ENCODE peak calls at places on chromosomes 12 and 14, in four cellular contexts. R, E, J and Y are unnamed samples.

GRCh38 chr12:65082411-65082810 is 38.7 kb downstream of the WIF1 start:
- DNase-seq in R (no peak), J (no peak), E (no peak), Y (no peak)

GRCh38 chr14:92960706-92961566 is 38.0 kb downstream of the CHGA start:
- DNase-seq in R (no peak), J (no peak), E (no peak), Y (no peak)

GRCh38 chr14:94612174-94612573 is at the start of gene SERPINA3:
- DNase-seq in R (no peak), J (no peak), E (no peak), Y (no peak)

GRCh38 chr12:30417697-30418231 is 277.9 kb downstream of the IPO8 start:
- DNase-seq in E (peak), J (no peak), R (no peak), Y (no peak)

GRCh38 chr12:34598851-34599529 is 576.7 kb downstream of the ALG10 start:
- DNase-seq in R (no peak), J (no peak), E (no peak), Y (no peak)

GRCh38 chr14:102951034-102951433 is 28.6 kb downstream of the AMN start:
- DNase-seq in R (no peak), E (no peak), J (no peak), Y (no peak)

GRCh38 chr12:43835264-43835655 is 621 bp upstream of the TMEM117 start:
- DNase-seq in R (no peak), J (no peak), E (no peak), Y (no peak)

GRCh38 chr12:22477166-22477893 is 67.0 kb downstream of the C2CD5 start:
- DNase-seq in J (no peak), R (no peak), E (peak), Y (no peak)

GRCh38 chr14:96279564-96279963 is 23.6 kb downstream of the BDKRB1 start:
- DNase-seq in J (no peak), E (no peak), R (no peak), Y (no peak)

GRCh38 chr14:23061995-23062394 is 4.7 kb upstream of the CDH24 start:
- DNase-seq in R (peak), J (no peak), E (peak), Y (no peak)

GRCh38 chr12:41521872-41522379 is 333.8 kb downstream of the PDZRN4 start:
- DNase-seq in R (no peak), J (no peak), E (peak), Y (no peak)

GRCh38 chr14:74614508-74615495 is 2.8 kb upstream of the LTBP2 start:
- DNase-seq in E (no peak), J (no peak), R (no peak), Y (no peak)

GRCh38 chr12:124774462-124775167 is 89.0 kb downstream of the SCARB1 start:
- DNase-seq in J (no peak), R (no peak), E (peak), Y (no peak)

GRCh38 chr14:33642641-33643342 is 308.1 kb downstream of the EGLN3 start:
- DNase-seq in R (no peak), J (no peak), E (no peak), Y (no peak)

GRCh38 chr14:73752297-73752992 is 38.3 kb upstream of the PNMA1 start:
- DNase-seq in R (no peak), J (peak), E (peak), Y (no peak)

GRCh38 chr14:101354726-101355125 is 206.6 kb upstream of the DIO3 start:
- DNase-seq in R (no peak), E (no peak), J (no peak), Y (no peak)

GRCh38 chr14:34792593-34792992 is 78.2 kb upstream of the CFL2 start:
- DNase-seq in J (no peak), E (no peak), R (no peak), Y (no peak)

GRCh38 chr12:57898308-57898970 is 42.9 kb upstream of the ATP23 start:
- DNase-seq in J (no peak), E (no peak), R (no peak), Y (no peak)

GRCh38 chr14:91573894-91574837 is 64.1 kb upstream of the PPP4R3A start:
- DNase-seq in J (peak), R (peak), E (peak), Y (peak)

GRCh38 chr14:37571391-37571790 is 23.7 kb downstream of the FOXA1 start:
- DNase-seq in E (no peak), R (no peak), J (no peak), Y (no peak)

GRCh38 chr12:24617471-24617870 is 331.4 kb downstream of the BCAT1 start:
- DNase-seq in J (no peak), E (no peak), R (no peak), Y (no peak)

GRCh38 chr12:14774944-14775651 is 28.2 kb downstream of the WBP11 start:
- DNase-seq in E (peak), R (peak), J (peak), Y (no peak)

GRCh38 chr12:120076651-120077050 is 39.9 kb downstream of the RAB35 start:
- DNase-seq in R (no peak), J (no peak), E (no peak), Y (no peak)

GRCh38 chr14:70265422-70265821 is 76.7 kb upstream of the SLC8A3 start:
- DNase-seq in R (no peak), E (no peak), J (no peak), Y (no peak)

GRCh38 chr12:24679135-24679534 is 269.8 kb downstream of the BCAT1 start:
- DNase-seq in E (no peak), J (no peak), R (no peak), Y (no peak)

GRCh38 chr12:7319934-7320333 is 16.1 kb downstream of the ACSM4 start:
- DNase-seq in E (no peak), R (no peak), J (no peak), Y (no peak)

GRCh38 chr12:110370732-110371141 is 32.8 kb downstream of the ANAPC7 start:
- DNase-seq in R (no peak), J (peak), E (no peak), Y (no peak)

GRCh38 chr12:104569348-104570173 is 112.8 kb downstream of the CHST11 start:
- DNase-seq in J (no peak), R (no peak), E (no peak), Y (no peak)

DNA sequence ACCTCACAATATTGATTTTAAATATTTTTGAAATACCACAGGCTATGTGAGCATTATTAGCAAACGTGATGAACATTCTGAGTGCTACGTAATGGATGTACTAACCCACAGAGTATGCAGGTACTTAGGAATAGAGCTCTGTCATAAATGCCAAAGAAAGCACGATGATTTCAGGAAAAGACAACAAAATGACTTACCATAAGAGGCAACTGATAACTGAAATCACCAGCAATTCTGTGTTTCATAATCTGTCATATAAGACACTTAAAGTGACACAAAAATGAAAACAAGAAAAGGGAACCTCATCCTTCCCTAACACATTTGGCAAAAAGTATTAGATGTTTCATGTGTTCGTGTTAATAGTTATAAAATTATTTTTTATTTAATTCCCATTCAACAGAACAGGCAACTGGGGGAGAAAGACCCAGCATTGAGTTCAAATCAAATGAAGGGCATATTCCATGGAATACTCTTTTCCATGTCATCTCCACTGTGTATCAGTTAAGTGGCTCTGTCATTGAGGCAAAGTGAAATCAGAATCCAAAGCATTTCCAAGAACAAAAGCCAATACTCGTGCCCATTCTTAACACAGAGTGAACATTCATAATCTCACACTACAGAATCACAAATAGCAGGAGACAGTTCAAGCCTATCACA is 30.4 kb downstream of the ARMH4 start:
- DNase-seq in E (no peak), J (no peak), R (no peak), Y (no peak)
- TF ChIP-seq CTCF in E (no peak), J (no peak), R (no peak), Y (no peak)

GRCh38 chr12:133081408-133081806 is 684 bp downstream of the ZNF140 start:
- DNase-seq in E (no peak), J (no peak), R (peak), Y (no peak)
- TF ChIP-seq CTCF in E (no peak), J (no peak), R (no peak), Y (no peak)

GRCh38 chr14:68927956-68928675 is 51.0 kb downstream of the ACTN1 start:
- DNase-seq in J (no peak), R (no peak), E (no peak), Y (no peak)

GRCh38 chr14:68924392-68925158 is 54.5 kb downstream of the ACTN1 start:
- DNase-seq in R (no peak), E (no peak), J (no peak), Y (no peak)

GRCh38 chr14:68925373-68925772 is 53.7 kb downstream of the ACTN1 start:
- DNase-seq in E (no peak), R (no peak), J (no peak), Y (no peak)

GRCh38 chr14:68927089-68927488 is 52.0 kb downstream of the ACTN1 start:
- DNase-seq in R (no peak), E (no peak), J (no peak), Y (no peak)

GRCh38 chr14:68926236-68926635 is 52.9 kb downstream of the ACTN1 start:
- DNase-seq in E (no peak), R (no peak), J (no peak), Y (no peak)
- TF ChIP-seq CTCF in E (peak), R (no peak), J (peak), Y (peak)

DNA sequence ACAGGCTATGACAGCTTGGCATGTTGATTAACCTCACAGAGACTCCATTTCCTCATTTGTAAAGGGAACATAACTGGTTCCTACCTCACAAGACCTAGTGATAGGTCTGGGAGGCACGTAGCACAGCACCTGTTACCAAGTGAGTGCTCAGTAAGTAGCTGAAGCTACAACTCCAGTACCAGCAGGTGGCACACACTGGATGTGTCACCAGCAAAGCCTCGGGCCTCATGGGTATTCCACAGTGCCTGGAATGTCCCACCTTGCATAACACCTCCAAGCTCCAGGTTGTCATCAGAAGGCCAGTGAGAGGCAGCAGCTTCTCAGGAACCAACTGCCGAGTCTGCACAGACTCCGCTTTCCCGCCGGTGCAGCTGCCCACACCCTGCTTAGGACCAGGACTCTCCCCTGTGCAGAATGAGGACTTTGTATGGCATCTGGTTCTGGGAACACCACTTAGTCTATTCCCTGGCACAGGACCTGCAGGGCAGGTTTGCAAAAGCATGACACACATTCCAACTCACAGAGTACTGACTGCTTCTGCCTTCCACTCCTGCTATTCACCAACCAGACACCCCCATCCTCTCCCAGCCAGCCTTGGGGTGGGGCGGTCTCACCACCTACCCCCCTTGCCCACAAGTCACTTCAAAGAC is 4.2 kb downstream of the VDR start:
- DNase-seq in E (no peak), J (peak), R (peak), Y (no peak)
- TF ChIP-seq CTCF in E (no peak), J (peak), R (no peak), Y (no peak)

DNA sequence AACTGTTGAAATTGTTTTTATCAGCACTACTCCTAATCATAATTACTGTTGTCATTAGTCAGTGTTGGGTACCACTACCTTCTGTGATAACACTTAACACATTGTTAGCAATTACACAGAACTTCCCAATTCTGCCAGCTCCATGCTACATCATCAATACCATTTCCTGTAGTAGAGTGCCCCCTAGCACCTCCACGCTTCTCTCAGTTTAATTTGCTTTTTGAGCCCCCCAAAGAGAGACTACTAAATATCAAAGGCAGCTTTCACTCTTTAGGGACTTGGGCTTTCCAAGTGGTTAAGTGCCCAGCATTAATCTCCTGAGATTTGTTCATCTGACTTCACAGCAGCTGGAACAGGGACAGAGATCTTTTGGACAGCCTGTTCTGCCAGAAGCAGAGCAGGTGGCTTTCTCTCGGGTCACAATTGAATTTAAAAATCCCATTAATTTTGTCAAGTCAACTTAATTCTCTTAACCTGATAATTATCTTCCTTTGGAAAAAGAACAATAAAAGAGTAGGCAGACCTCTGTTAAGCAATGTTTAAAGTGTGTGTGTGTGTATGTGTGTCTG is 954.9 kb downstream of the DIO2 start:
- DNase-seq in R (no peak), J (no peak), E (no peak), Y (no peak)
- TF ChIP-seq CTCF in R (no peak), J (peak), E (no peak), Y (peak)

GRCh38 chr12:113658030-113658655 is 186.5 kb upstream of the LHX5 start:
- DNase-seq in E (no peak), R (no peak), J (no peak), Y (no peak)
- TF ChIP-seq CTCF in E (no peak), R (no peak), J (no peak), Y (no peak)

GRCh38 chr12:111687255-111687654 is 1.4 kb downstream of the ACAD10 start:
- DNase-seq in R (no peak), J (no peak), E (no peak), Y (no peak)
- TF ChIP-seq CTCF in R (no peak), J (no peak), E (no peak), Y (no peak)

DNA sequence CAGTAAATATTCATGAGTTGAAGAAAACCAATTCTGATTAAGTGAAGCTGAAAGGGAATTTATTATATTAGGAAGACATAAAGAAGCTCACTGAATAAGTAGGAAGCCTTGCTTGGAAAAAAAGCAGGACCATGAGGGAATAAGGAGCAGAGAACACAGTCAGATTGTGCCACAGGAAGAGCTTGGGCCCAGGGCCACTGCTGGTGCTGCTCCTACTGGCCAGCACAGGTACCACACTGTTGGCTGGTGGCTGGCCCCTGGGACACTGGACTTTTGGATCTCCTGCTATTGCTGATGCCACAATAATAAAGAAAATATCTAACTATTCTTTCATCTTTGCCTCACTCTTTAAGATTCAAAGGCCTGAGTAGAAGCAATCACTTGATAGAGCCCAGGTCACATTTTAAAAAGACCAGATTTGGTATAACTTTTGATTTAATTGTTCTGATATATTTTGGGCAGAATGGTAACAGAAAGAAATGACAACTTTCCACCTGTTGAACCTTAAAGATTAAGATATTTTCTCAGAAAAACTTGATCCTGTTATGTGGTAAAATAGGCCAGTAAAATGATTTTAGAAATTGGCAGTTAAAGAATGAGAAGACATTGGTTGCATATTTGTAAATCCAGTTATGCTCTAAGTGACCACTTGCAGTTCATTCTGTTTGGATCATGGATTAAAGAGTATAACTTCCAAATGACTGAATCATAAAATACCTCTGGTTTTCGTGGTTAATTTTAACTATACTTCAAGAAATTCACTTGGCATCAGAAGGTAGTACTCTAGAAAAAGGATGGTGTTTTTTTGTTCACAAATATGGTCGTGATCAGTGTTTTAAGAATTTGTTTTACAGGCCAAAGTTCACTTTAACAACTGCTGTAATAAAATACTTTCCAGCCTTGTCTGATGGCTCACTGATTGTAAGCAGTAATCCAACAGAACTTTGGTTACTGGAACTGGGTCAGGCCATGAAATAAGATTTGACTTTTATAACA is 68.3 kb downstream of the DERA start:
- DNase-seq in E (peak), J (peak), R (no peak), Y (no peak)
- TF ChIP-seq CTCF in E (peak), J (peak), R (no peak), Y (peak)

GRCh38 chr12:130669797-130670196 is 46.3 kb downstream of the RIMBP2 start:
- DNase-seq in J (no peak), R (no peak), E (no peak), Y (no peak)
- TF ChIP-seq CTCF in J (no peak), R (no peak), E (no peak), Y (no peak)